ENCODE peak calls at places on chromosome 21, in four cellular contexts. J is WTC11; W is HFFc6; Z is CD8-positive, alpha-beta T cell. S is an unnamed sample.

GRCh38 chr21:39347537-39347936 is 1.4 kb downstream of the HMGN1 start:
- DNase-seq in J (no peak), W (no peak), Z (no peak), S (no peak)

GRCh38 chr21:23633447-23633846 is 1973.8 kb downstream of the MRPL39 start:
- DNase-seq in Z (no peak), J (no peak), W (no peak), S (no peak)

GRCh38 chr21:45266518-45267389 is 20.9 kb downstream of the POFUT2 start:
- DNase-seq in W (no peak), J (no peak), Z (peak), S (no peak)

GRCh38 chr21:45299026-45299863 is 11.6 kb upstream of the POFUT2 start:
- DNase-seq in W (no peak), Z (no peak), J (no peak), S (no peak)

GRCh38 chr21:46219591-46220239 is 8.9 kb downstream of the LSS start:
- DNase-seq in J (no peak), Z (no peak), W (no peak), S (no peak)

GRCh38 chr21:44349416-44349846 is 4.0 kb upstream of the TRPM2 start:
- DNase-seq in J (no peak), W (no peak), Z (no peak), S (no peak)

GRCh38 chr21:42850866-42851391 is 28.4 kb downstream of the WDR4 start:
- DNase-seq in W (no peak), Z (no peak), J (peak), S (peak)

GRCh38 chr21:43918385-43918947 is 53.4 kb downstream of the AGPAT3 start:
- DNase-seq in Z (no peak), J (no peak), W (no peak), S (no peak)

GRCh38 chr21:42557420-42557819 is 43.8 kb downstream of the SLC37A1 start:
- DNase-seq in Z (no peak), J (peak), W (no peak), S (no peak)

GRCh38 chr21:35319684-35320083 is 270.6 kb upstream of the RUNX1 start:
- DNase-seq in W (no peak), J (no peak), Z (no peak), S (no peak)

GRCh38 chr21:44199448-44199847 is 41.3 kb downstream of the ICOSLG start:
- DNase-seq in Z (no peak), W (no peak), J (peak), S (no peak)

GRCh38 chr21:34199121-34199910 is 125.9 kb downstream of the MRPS6 start:
- DNase-seq in J (no peak), W (no peak), Z (no peak), S (no peak)

GRCh38 chr21:37811711-37812110 is 104.5 kb downstream of the KCNJ6 start:
- DNase-seq in Z (no peak), J (no peak), W (no peak), S (no peak)

GRCh38 chr21:10575311-10575667 is 53.9 kb downstream of the TPTE start:
- DNase-seq in W (no peak), J (no peak), Z (no peak), S (no peak)

GRCh38 chr21:45403133-45403824 is 1.7 kb upstream of the COL18A1 start:
- DNase-seq in J (no peak), W (no peak), Z (no peak), S (no peak)

GRCh38 chr21:21547368-21547953 is 549.3 kb downstream of the NCAM2 start:
- DNase-seq in J (no peak), Z (no peak), W (no peak), S (no peak)

GRCh38 chr21:44644878-44645277 is 1.3 kb upstream of the KRTAP10-11 start:
- DNase-seq in J (no peak), Z (no peak), W (no peak), S (no peak)

GRCh38 chr21:21230672-21231071 is 232.5 kb downstream of the NCAM2 start:
- DNase-seq in W (no peak), J (no peak), Z (no peak), S (peak)

GRCh38 chr21:37983336-37984095 is 67.3 kb upstream of the KCNJ6 start:
- DNase-seq in W (peak), Z (no peak), J (no peak), S (no peak)

GRCh38 chr21:39843483-39843882 is 23.8 kb upstream of the PCP4 start:
- DNase-seq in Z (no peak), W (no peak), J (no peak), S (no peak)

GRCh38 chr21:35265170-35265877 is 216.2 kb upstream of the RUNX1 start:
- DNase-seq in J (no peak), W (peak), Z (no peak), S (peak)

GRCh38 chr21:34922487-34922886 is 126.6 kb downstream of the RUNX1 start:
- DNase-seq in Z (no peak), J (no peak), W (no peak), S (no peak)

GRCh38 chr21:33025106-33025470 is 647 bp upstream of the OLIG2 start:
- DNase-seq in W (no peak), J (peak), Z (no peak), S (no peak)
- TF ChIP-seq CTCF in W (peak), J (no peak), Z (no peak), S (no peak)

GRCh38 chr21:14589855-14590563 is 43.9 kb upstream of the SAMSN1 start:
- DNase-seq in W (no peak), Z (no peak), J (no peak), S (no peak)
- TF ChIP-seq CTCF in W (no peak), Z (no peak), J (no peak), S (no peak)

GRCh38 chr21:25506268-25506667 is 101.0 kb downstream of the MRPL39 start:
- DNase-seq in Z (no peak), J (no peak), W (no peak), S (no peak)

GRCh38 chr21:25508364-25508763 is 98.9 kb downstream of the MRPL39 start:
- DNase-seq in W (no peak), Z (no peak), J (no peak), S (no peak)

GRCh38 chr21:25506887-25507286 is 100.4 kb downstream of the MRPL39 start:
- DNase-seq in W (peak), J (no peak), Z (no peak), S (peak)

GRCh38 chr21:25509862-25510261 is 97.4 kb downstream of the MRPL39 start:
- DNase-seq in Z (no peak), J (no peak), W (no peak), S (no peak)

GRCh38 chr21:25507522-25507921 is 99.8 kb downstream of the MRPL39 start:
- DNase-seq in J (no peak), W (no peak), Z (no peak), S (peak)
- TF ChIP-seq CTCF in J (no peak), W (peak), Z (no peak), S (peak)

DNA sequence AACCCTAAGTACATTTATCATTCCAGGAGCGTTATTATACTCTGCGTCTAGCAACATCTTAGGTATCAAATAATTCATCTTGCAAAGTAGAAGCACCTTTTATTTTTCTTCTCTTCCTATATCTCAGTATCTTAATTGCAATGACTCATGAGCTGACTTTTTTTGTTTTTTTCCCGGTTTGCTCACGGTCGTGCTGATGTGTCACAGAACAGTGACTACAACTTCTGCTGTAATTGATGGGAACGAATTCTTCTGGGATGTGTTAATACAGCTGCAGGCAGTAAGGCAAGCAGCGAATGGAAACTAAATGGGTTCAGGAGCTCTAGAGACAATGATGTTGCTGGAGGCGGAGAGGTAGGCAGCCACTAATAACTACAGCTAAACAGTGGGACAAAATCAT is 89.8 kb upstream of the TMPRSS15 start:
- DNase-seq in Z (no peak), J (no peak), W (no peak), S (peak)
- TF ChIP-seq CTCF in Z (no peak), J (no peak), W (no peak), S (no peak)